ENCODE peak calls at places on chromosome 3, in four cellular contexts. B is H1, E is K562, R is GM12878. K is an unnamed sample.

GRCh38 chr3:116190095-116190494 is 255.2 kb downstream of the LSAMP start:
- DNase-seq in B (no peak), E (no peak), R (no peak), K (no peak)

GRCh38 chr3:2875699-2876098 is 234.5 kb downstream of the IL5RA start:
- DNase-seq in B (no peak), R (no peak), E (no peak), K (no peak)

GRCh38 chr3:88150371-88150770 is 612 bp downstream of the C3orf38 start:
- DNase-seq in B (no peak), E (no peak), R (no peak), K (no peak)

GRCh38 chr3:150733936-150734794 is 28.8 kb downstream of the SIAH2 start:
- DNase-seq in B (no peak), E (no peak), R (no peak), K (peak)

GRCh38 chr3:134852893-134853351 is 57.9 kb downstream of the EPHB1 start:
- DNase-seq in R (peak), E (no peak), B (no peak), K (no peak)

GRCh38 chr3:131535596-131535995 is 32.8 kb upstream of the MRPL3 start:
- DNase-seq in E (no peak), R (no peak), B (no peak), K (peak)

GRCh38 chr3:152496716-152497115 is 228.0 kb downstream of the MBNL1 start:
- DNase-seq in E (no peak), R (no peak), B (no peak), K (no peak)

GRCh38 chr3:8518138-8518537 is 16.5 kb downstream of the LMCD1 start:
- DNase-seq in E (no peak), B (no peak), R (no peak), K (peak)

GRCh38 chr3:15676259-15676658 is 74.7 kb downstream of the BTD start:
- DNase-seq in B (no peak), E (no peak), R (no peak), K (peak)

GRCh38 chr3:109035082-109035481 is 81.4 kb upstream of the GUCA1C start:
- DNase-seq in R (no peak), E (no peak), B (no peak), K (no peak)

GRCh38 chr3:157442729-157443128 is 6.1 kb downstream of the PTX3 start:
- DNase-seq in E (peak), B (no peak), R (no peak), K (peak)

GRCh38 chr3:171115667-171116066 is 89.1 kb upstream of the SLC2A2 start:
- DNase-seq in B (no peak), R (peak), E (no peak), K (no peak)

GRCh38 chr3:182909318-182910040 is 70.9 kb downstream of the DCUN1D1 start:
- DNase-seq in R (no peak), B (no peak), E (peak), K (no peak)

GRCh38 chr3:181699171-181699903 is 12.4 kb upstream of the SOX2 start:
- DNase-seq in B (peak), R (no peak), E (no peak), K (no peak)

GRCh38 chr3:77158701-77159100 is 118.8 kb downstream of the ROBO2 start:
- DNase-seq in R (no peak), B (no peak), E (peak), K (no peak)

GRCh38 chr3:16171009-16171408 is 3.5 kb upstream of the GALNT15 start:
- DNase-seq in E (no peak), R (no peak), B (no peak), K (no peak)

GRCh38 chr3:23431759-23432158 is 228.6 kb downstream of the UBE2E2 start:
- DNase-seq in E (no peak), R (no peak), B (no peak), K (peak)

GRCh38 chr3:62332771-62333381 is 40.5 kb downstream of the FEZF2 start:
- DNase-seq in R (no peak), E (peak), B (no peak), K (peak)

GRCh38 chr3:166445865-166446264 is 608.6 kb upstream of the BCHE start:
- DNase-seq in E (no peak), B (no peak), R (no peak), K (peak)

GRCh38 chr3:48708481-48708889 is 8.5 kb downstream of the IP6K2 start:
- DNase-seq in R (no peak), B (no peak), E (no peak), K (peak)

GRCh38 chr3:94862703-94863102 is 799.8 kb downstream of the NSUN3 start:
- DNase-seq in E (peak), R (no peak), B (no peak), K (no peak)

GRCh38 chr3:166100710-166101109 is 263.5 kb upstream of the BCHE start:
- DNase-seq in R (no peak), B (no peak), E (no peak), K (peak)

GRCh38 chr3:197749315-197749600 is 425 bp upstream of the FYTTD1 start:
- DNase-seq in E (peak), R (no peak), B (no peak), K (peak)

GRCh38 chr3:53716998-53717397 is 129.2 kb downstream of the CHDH start:
- DNase-seq in B (no peak), R (no peak), E (no peak), K (no peak)

GRCh38 chr3:134522541-134522940 is 36.7 kb downstream of the CEP63 start:
- DNase-seq in R (no peak), E (no peak), B (no peak), K (no peak)

GRCh38 chr3:138373695-138374094 is 25.3 kb downstream of the MRAS start:
- DNase-seq in B (no peak), R (no peak), E (no peak), K (no peak)

GRCh38 chr3:192570315-192570714 is 157.0 kb downstream of the FGF12 start:
- DNase-seq in R (no peak), E (no peak), B (no peak), K (no peak)

GRCh38 chr3:127740136-127740915 is 67.6 kb downstream of the ABTB1 start:
- DNase-seq in E (no peak), B (no peak), R (no peak), K (no peak)

GRCh38 chr3:135878501-135878900 is 87.0 kb upstream of the PPP2R3A start:
- DNase-seq in E (no peak), B (no peak), R (no peak), K (no peak)

GRCh38 chr3:171874251-171874679 is 31.1 kb downstream of the TMEM212 start:
- DNase-seq in B (no peak), E (no peak), R (no peak), K (peak)

GRCh38 chr3:194269610-194270145 is 81.5 kb downstream of the CPN2 start:
- DNase-seq in B (peak), R (no peak), E (peak), K (no peak)

GRCh38 chr3:188006726-188007393 is 147.1 kb upstream of the LPP start:
- DNase-seq in B (no peak), E (no peak), R (no peak), K (no peak)
- TF ChIP-seq CHD1 in B (no peak), E (no peak), R (no peak), K (no peak)

DNA sequence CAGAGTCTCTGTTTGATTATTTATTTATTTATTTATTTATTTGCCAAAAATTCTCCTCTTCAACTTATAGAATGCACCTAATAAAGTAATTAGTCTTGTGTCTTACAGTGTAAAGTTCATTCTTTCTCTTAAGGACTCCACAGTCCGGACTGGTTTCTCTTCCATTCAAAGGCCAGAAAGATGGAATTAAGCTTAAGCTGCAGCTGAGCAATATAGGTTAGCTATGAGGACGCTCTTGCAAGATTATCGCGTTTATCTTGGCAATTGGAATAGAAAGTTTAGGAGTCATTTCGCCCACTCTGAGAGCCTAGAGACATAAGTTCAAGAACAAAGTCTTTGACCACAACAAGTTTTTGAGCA is 15.0 kb downstream of the TAGLN3 start:
- DNase-seq in B (no peak), E (no peak), R (no peak), K (no peak)
- TF ChIP-seq CHD1 in B (no peak), E (no peak), R (no peak), K (no peak)

DNA sequence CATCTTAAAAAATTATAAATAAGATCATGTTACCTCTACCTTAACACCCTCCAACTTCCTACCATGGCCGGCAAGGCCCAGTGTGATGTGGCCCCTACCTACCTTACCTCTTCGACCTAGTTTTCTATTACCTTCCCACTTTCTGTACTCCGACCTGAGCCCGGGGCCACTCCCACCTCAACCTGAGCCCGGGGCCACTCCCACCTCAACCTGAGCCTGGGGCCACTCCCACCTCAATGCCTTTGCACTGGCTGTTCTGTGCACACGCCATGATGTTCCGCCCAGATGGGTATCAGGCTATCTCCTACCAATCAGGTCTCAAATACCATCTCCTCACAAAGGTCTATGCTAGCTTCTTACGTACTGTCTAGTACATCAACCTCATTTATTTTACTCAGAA is 66.8 kb upstream of the XXYLT1 start:
- DNase-seq in B (peak), E (no peak), R (no peak), K (no peak)
- TF ChIP-seq CHD1 in B (no peak), E (no peak), R (no peak), K (no peak)

GRCh38 chr3:119235151-119235550 is 5.5 kb downstream of the B4GALT4 start:
- DNase-seq in E (no peak), R (no peak), B (no peak), K (peak)
- TF ChIP-seq CHD1 in E (no peak), R (no peak), B (no peak), K (no peak)

DNA sequence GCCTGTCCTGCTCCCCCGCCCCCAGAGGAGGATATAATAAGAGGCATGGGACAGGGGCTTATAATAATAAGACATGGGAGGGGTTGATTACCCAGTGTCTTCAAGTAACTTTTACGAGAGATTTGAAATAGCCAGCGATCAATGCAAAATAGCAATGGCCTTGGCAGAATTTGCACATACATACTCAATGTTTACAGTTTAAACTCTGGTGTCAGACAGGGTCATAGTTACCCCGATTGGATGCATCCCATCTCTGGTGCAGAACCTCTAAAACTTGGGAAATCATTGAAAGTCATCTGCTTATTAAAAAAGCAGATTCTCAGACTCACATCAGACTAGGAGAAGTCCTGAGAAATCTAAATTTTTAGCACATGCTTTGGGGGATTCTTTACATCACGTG is 61.0 kb downstream of the TRAK1 start:
- DNase-seq in R (no peak), E (no peak), B (no peak), K (no peak)
- TF ChIP-seq CHD1 in R (no peak), E (no peak), B (no peak), K (no peak)

GRCh38 chr3:50405249-50405648 is 45.9 kb upstream of the TMEM115 start:
- DNase-seq in B (peak), E (peak), R (no peak), K (peak)
- TF ChIP-seq CHD1 in B (no peak), E (no peak), R (no peak), K (no peak)

DNA sequence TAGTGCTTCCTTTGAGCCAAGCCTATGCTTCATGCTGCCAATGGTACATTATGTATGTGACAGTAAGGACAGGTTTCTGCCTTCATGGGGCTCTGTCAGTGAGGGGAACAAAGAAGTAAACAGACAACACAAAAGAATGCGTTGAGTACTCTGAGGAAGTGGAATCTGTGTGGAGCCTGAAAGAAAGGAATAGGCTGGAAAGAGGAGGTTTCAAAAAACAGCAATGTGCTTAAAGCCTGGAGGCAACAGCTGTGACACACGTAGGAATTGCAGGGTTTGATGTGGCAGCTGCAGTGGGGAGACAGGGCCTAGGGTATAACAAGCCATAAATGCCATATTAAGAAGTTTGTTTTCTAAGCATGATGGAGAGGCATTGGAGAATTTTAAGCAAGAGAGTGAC is 316.7 kb downstream of the CLSTN2 start:
- DNase-seq in E (no peak), R (no peak), B (no peak), K (no peak)
- TF ChIP-seq CHD1 in E (no peak), R (no peak), B (no peak), K (no peak)

GRCh38 chr3:126108689-126109075 is 24.8 kb upstream of the SLC41A3 start:
- DNase-seq in E (no peak), R (no peak), B (peak), K (no peak)
- TF ChIP-seq CHD1 in E (no peak), R (no peak), B (no peak), K (no peak)

GRCh38 chr3:133041524-133041829 is 3.3 kb downstream of the TMEM108 start:
- DNase-seq in R (no peak), E (no peak), B (no peak), K (no peak)

GRCh38 chr3:133038731-133039398 is 674 bp downstream of the TMEM108 start:
- DNase-seq in B (peak), E (peak), R (no peak), K (no peak)

GRCh38 chr3:133042778-133043177 is 4.6 kb downstream of the TMEM108 start:
- DNase-seq in E (no peak), B (no peak), R (no peak), K (peak)

GRCh38 chr3:133038089-133038730 is at the start of gene TMEM108:
- DNase-seq in R (no peak), E (peak), B (peak), K (peak)

GRCh38 chr3:133040696-133041523 is 2.7 kb downstream of the TMEM108 start:
- DNase-seq in E (peak), R (peak), B (peak), K (peak)
- TF ChIP-seq CHD1 in E (no peak), R (no peak), B (no peak), K (no peak)

K was measured in IMR-90.